ENCODE peak calls at places on chromosomes 4 and X, in five cellular contexts. R is lower lobe of right lung, A is mammary epithelial cell, V is heart right ventricle, B is H9. H is an unnamed sample.

GRCh38 chr4:52038109-52038912 is at the start of gene SGCB:
- DNase-seq in V (peak), B (peak), A (peak), R (peak), H (peak)

GRCh38 chr4:5757091-5757490 is 46.1 kb downstream of the EVC start:
- DNase-seq in A (no peak), V (no peak), R (no peak), B (no peak), H (no peak)

GRCh38 chrX:150663061-150663460 is 30.1 kb upstream of the MTMR1 start:
- DNase-seq in B (no peak), A (no peak), R (no peak), V (no peak), H (no peak)

GRCh38 chrX:37380920-37381319 is 31.8 kb downstream of the PRRG1 start:
- DNase-seq in R (no peak), V (no peak), B (no peak), A (peak), H (no peak)

GRCh38 chr4:163063891-163064290 is 102.8 kb downstream of the NAF1 start:
- DNase-seq in V (no peak), R (no peak), A (peak), B (no peak), H (no peak)

GRCh38 chrX:10007604-10008003 is 40.4 kb downstream of the CLDN34 start:
- DNase-seq in B (no peak), A (no peak), R (no peak), V (no peak), H (no peak)

GRCh38 chr4:104728380-104729122 is 233.9 kb upstream of the CXXC4 start:
- DNase-seq in B (no peak), R (no peak), A (peak), V (no peak), H (no peak)

GRCh38 chrX:150547511-150548115 is 20.8 kb upstream of the MTM1 start:
- DNase-seq in A (no peak), V (peak), R (peak), B (peak), H (no peak)

GRCh38 chrX:7889680-7890079 is 37.5 kb downstream of the PNPLA4 start:
- DNase-seq in B (no peak), A (peak), V (no peak), R (no peak), H (no peak)

GRCh38 chr4:89298160-89298559 is 9.4 kb downstream of the GPRIN3 start:
- DNase-seq in V (no peak), R (no peak), B (no peak), A (no peak), H (no peak)

GRCh38 chr4:54217642-54218486 is 11.2 kb upstream of the PDGFRA start:
- DNase-seq in R (peak), A (peak), B (peak), V (peak), H (no peak)

GRCh38 chr4:113179996-113180395 is 130.5 kb downstream of the ANK2 start:
- DNase-seq in R (no peak), V (no peak), B (no peak), A (no peak), H (no peak)

GRCh38 chr4:108072300-108072699 is 82.6 kb downstream of the HADH start:
- DNase-seq in R (no peak), V (no peak), A (no peak), B (no peak), H (no peak)

DNA sequence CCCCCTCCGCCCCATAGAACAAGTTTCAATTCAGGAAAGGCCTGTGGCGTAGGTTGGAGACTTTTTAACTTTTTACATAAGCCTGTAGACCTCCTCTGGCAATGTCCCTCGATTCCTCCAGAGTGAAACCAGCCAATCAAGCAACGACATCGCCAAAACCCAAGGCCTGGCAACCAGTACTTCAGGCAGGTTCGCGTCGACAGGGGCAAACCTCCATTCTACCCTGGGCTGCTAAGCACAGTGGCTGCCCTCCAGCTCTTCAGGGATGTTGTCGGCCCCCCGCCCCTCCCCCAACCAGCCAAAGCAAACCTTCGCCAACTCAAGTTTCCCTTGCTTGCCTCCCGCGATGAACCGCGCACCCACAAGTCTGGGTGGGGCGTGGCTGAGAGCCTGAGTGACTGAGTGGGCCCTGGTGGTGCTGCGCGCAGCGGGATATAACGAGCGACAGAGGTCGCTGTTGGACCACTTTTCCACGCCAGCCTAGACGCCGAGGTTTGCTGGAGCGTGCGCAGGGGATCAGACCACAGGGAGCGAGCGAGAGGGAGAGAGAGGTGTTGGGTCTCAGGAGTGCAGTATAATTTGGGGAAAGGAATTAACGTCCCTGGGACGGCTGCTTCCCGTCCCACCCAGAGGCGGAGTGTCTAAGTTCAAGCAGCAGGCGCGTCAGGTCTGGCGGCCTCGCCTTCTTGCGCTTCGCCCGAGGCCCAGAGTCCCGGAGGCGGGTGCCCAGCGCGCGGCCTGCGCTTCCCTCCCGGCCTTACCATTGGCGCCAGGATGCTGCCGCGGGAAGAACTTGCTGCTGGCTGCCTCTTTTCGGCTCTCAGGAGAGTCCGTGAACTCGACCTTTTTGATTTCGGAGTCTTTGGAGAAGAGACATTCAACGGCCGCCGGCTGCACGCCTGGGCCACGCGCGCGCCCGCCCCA is 9.0 kb upstream of the PITX2 start:
- DNase-seq in B (peak), A (peak), R (peak), V (peak), H (no peak)
- TF ChIP-seq CTCF in B (peak), A (peak), R (peak), V (peak), H (peak)

DNA sequence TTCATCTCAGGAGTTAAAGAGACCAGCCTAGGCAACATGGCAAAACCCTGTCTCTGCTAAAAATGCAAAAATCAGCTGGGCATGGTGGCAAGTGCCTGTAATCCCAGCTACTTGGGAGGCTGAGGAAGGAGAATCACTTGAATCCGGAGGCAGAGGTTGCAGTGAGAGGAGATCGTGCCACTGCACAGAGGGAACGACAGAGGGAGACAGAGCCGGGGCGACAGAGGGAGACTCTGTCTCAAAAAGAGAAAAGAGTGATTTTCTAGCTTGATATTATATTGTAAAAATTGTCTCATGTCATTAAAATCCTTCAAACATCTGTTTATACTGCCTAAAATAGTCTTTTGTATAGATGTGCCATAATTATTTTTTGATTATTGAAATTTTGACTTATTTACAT is 225.4 kb upstream of the AGA start:
- DNase-seq in A (peak), V (no peak), R (no peak), B (no peak), H (no peak)
- TF ChIP-seq CTCF in A (peak), V (peak), R (no peak), B (peak), H (peak)

DNA sequence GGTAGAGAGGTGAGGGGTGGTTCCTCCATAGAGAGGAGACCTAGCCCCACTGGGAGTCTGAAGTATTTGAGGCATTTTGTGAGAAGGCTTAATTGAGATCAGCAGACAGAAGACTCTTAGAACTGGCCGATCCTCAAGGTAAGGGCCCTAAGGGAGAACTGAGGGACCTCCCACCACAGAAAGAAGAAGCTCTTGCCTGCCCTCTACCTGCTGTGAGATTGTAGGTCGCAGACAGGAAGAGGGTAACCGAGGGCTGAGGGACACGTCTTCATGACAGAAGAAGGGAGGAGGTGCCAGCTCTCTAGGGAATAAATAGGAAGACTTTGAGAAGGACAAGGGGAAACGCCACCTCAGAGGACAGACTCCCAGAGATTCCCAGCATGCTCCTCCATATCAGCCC is 24.1 kb upstream of the MAGEC1 start:
- DNase-seq in B (no peak), V (no peak), A (no peak), R (no peak), H (no peak)
- TF ChIP-seq CTCF in B (peak), V (no peak), A (no peak), R (no peak), H (no peak)

DNA sequence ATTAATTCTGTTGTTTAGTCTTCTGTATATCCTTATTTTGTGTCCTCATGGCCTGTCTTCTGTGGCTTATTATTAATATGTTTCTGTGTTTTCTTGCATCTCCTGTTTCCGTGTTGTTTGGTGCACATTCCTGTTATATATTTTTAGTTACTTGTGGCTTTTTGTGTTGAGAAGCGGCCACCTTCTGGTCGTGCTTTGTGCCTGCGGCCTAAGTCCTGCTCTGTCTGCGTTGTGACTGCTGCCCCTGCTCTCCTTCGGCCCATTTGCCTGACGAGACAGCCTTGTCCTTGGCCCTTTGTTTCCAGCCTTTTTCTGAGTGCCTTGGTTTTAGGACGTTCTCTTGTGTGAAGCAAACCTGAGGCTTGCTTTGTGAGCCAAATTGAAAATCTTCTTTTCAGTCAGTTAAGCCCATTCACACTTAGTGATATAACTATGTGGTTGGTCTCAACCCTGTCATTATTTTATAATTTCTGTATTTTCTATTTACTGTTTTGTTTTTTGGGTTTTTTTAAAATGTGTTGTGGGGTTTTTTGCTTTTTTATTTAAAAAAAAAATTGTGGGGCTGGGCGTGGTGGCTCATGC is 43.8 kb downstream of the TNIP2 start:
- DNase-seq in V (no peak), A (no peak), B (peak), R (no peak), H (no peak)
- TF ChIP-seq CTCF in V (no peak), A (no peak), B (peak), R (no peak), H (peak)

GRCh38 chrX:148938348-148938747 is 437.9 kb downstream of the AFF2 start:
- DNase-seq in V (no peak), A (peak), R (no peak), B (no peak), H (no peak)
- TF ChIP-seq CTCF in V (no peak), A (no peak), R (no peak), B (no peak), H (no peak)

H was measured in chondrocyte.